ENCODE peak calls at places on chromosomes 5 and 9, in ten cellular contexts. H is kidney epithelial cell, X is hepatic stellate cell, B is NCI-H146, L is AG08396, Z is H9, D is thoracic aorta, U is SK-N-SH, M is ACHN, P is iris pigment epithelial cell. R is an unnamed sample.

GRCh38 chr9:20526500-20527319 is 95.6 kb downstream of the MLLT3 start:
- DNase-seq in H (no peak), X (no peak), B (no peak), L (no peak), Z (no peak), D (no peak), U (no peak), M (no peak), P (peak), R (no peak)

GRCh38 chr9:124716795-124717194 is 54.3 kb downstream of the NR6A1 start:
- DNase-seq in H (no peak), X (no peak), B (no peak), L (no peak), Z (no peak), D (no peak), U (no peak), M (no peak), P (no peak), R (no peak)

GRCh38 chr9:116081437-116082110 is 72.0 kb upstream of the PAPPA start:
- DNase-seq in H (no peak), X (no peak), B (no peak), L (no peak), Z (no peak), D (no peak), U (no peak), M (no peak), P (no peak), R (no peak)

GRCh38 chr9:95776131-95776530 is 99.4 kb upstream of the ERCC6L2 start:
- DNase-seq in H (no peak), X (no peak), B (no peak), L (no peak), Z (no peak), D (no peak), U (no peak), M (no peak), P (no peak), R (no peak)

GRCh38 chr5:102815560-102816324 is 60.6 kb downstream of the PAM start:
- DNase-seq in H (no peak), X (no peak), B (no peak), L (no peak), Z (no peak), D (no peak), U (no peak), M (no peak), P (peak), R (peak)

GRCh38 chr5:133783481-133783880 is 171.1 kb upstream of the FSTL4 start:
- DNase-seq in H (no peak), X (no peak), B (no peak), L (no peak), Z (peak), D (no peak), U (no peak), M (no peak), P (no peak), R (no peak)

GRCh38 chr9:38362912-38363588 is 29.5 kb upstream of the ALDH1B1 start:
- DNase-seq in H (peak), X (peak), B (peak), L (peak), Z (no peak), D (no peak), U (peak), M (peak), P (peak), R (peak)

GRCh38 chr5:54619732-54620582 is 102.4 kb downstream of the SNX18 start:
- DNase-seq in H (no peak), X (no peak), B (no peak), L (no peak), Z (no peak), D (no peak), U (no peak), M (no peak), P (no peak), R (peak)

GRCh38 chr9:121765021-121765950 is 113.9 kb downstream of the DAB2IP start:
- DNase-seq in H (peak), X (peak), B (no peak), L (peak), Z (no peak), D (no peak), U (peak), M (peak), P (peak), R (no peak)

GRCh38 chr5:143581148-143581547 is 177.7 kb upstream of the NR3C1 start:
- DNase-seq in H (no peak), X (no peak), B (no peak), L (no peak), Z (no peak), D (no peak), U (no peak), M (no peak), P (no peak), R (no peak)

GRCh38 chr5:57174850-57175525 is 1.1 kb downstream of the GPBP1 start:
- DNase-seq in H (no peak), X (no peak), B (peak), L (no peak), Z (no peak), D (no peak), U (peak), M (peak), P (no peak), R (peak)

GRCh38 chr9:123225374-123225813 is 43.0 kb downstream of the STRBP start:
- DNase-seq in H (peak), X (peak), B (peak), L (peak), Z (peak), D (no peak), U (peak), M (peak), P (peak), R (peak)

GRCh38 chr9:37992924-37993349 is 76.1 kb downstream of the SHB start:
- DNase-seq in H (no peak), X (no peak), B (no peak), L (no peak), Z (no peak), D (no peak), U (no peak), M (no peak), P (no peak), R (no peak)

GRCh38 chr5:150001660-150002493 is 1.3 kb downstream of the HMGXB3 start:
- DNase-seq in H (no peak), X (peak), B (peak), L (peak), Z (peak), D (no peak), U (peak), M (peak), P (peak), R (peak)

GRCh38 chr9:125296843-125297372 is 35.3 kb downstream of the GAPVD1 start:
- DNase-seq in H (no peak), X (no peak), B (peak), L (no peak), Z (no peak), D (no peak), U (no peak), M (no peak), P (no peak), R (peak)

GRCh38 chr5:36006161-36006560 is 15.0 kb upstream of the UGT3A1 start:
- DNase-seq in H (no peak), X (no peak), B (no peak), L (no peak), Z (no peak), D (no peak), U (no peak), M (no peak), P (no peak), R (no peak)

GRCh38 chr5:94618029-94618492 is 343 bp downstream of the KIAA0825 start:
- DNase-seq in H (peak), X (peak), B (peak), L (peak), Z (peak), D (no peak), U (peak), M (peak), P (peak), R (peak)

GRCh38 chr9:127506814-127507750 is 55.8 kb downstream of the LRSAM1 start:
- DNase-seq in H (no peak), X (no peak), B (no peak), L (peak), Z (no peak), D (no peak), U (peak), M (no peak), P (peak), R (no peak)

GRCh38 chr5:58123501-58123900 is 336.4 kb downstream of the PLK2 start:
- DNase-seq in H (no peak), X (no peak), B (peak), L (no peak), Z (no peak), D (no peak), U (no peak), M (no peak), P (no peak), R (no peak)

GRCh38 chr5:157607371-157608161 is 32.0 kb upstream of the ADAM19 start:
- DNase-seq in H (peak), X (peak), B (no peak), L (peak), Z (no peak), D (no peak), U (no peak), M (no peak), P (peak), R (no peak)

GRCh38 chr9:133769511-133770075 is 31.4 kb upstream of the SARDH start:
- DNase-seq in H (no peak), X (no peak), B (no peak), L (no peak), Z (peak), D (no peak), U (no peak), M (no peak), P (no peak), R (no peak)

GRCh38 chr9:69173891-69174644 is at the start of gene TJP2:
- DNase-seq in H (no peak), X (peak), B (peak), L (peak), Z (peak), D (peak), U (peak), M (peak), P (peak), R (no peak)

GRCh38 chr9:119360237-119360636 is 9.0 kb downstream of the BRINP1 start:
- DNase-seq in H (no peak), X (no peak), B (no peak), L (no peak), Z (no peak), D (no peak), U (no peak), M (no peak), P (no peak), R (no peak)

GRCh38 chr9:1434082-1434481 is 383.9 kb downstream of the DMRT2 start:
- DNase-seq in H (no peak), X (no peak), B (no peak), L (no peak), Z (no peak), D (no peak), U (peak), M (no peak), P (no peak), R (no peak)

GRCh38 chr9:68947842-68948569 is 65.9 kb downstream of the PRKACG start:
- DNase-seq in H (no peak), X (no peak), B (no peak), L (no peak), Z (no peak), D (no peak), U (no peak), M (no peak), P (no peak), R (no peak)

GRCh38 chr9:118612201-118612600 is 757.0 kb downstream of the BRINP1 start:
- DNase-seq in H (no peak), X (no peak), B (no peak), L (no peak), Z (no peak), D (no peak), U (no peak), M (no peak), P (no peak), R (no peak)

GRCh38 chr9:130217838-130218237 is 45.6 kb downstream of the NCS1 start:
- DNase-seq in H (no peak), X (no peak), B (no peak), L (no peak), Z (no peak), D (no peak), U (no peak), M (no peak), P (no peak), R (no peak)